ENCODE peak calls at places on chromosomes 13 and 19, in ten cellular contexts. One of them, this sample, is unnamed.
A peak's percentile ranks its signal among the peaks of the same experiment; 100 is the strongest.

GRCh38 chr19:6481541-6482342 is at the start of gene DENND1C:
- DNase-seq in omental fat pad: no peak
- DNase-seq in naive thymus-derived CD4-positive, alpha-beta T cell: peak; percentile 52
- DNase-seq in NCI-H1105: no peak
- DNase-seq in left ventricle myocardium inferior: no peak
- DNase-seq in epithelial cell of esophagus: no peak
- DNase-seq in AG09319: no peak
- DNase-seq in psoas muscle: no peak
- DNase-seq in HuH-7: peak; percentile 62
- DNase-seq in CD4-positive, alpha-beta memory T cell: peak; percentile 59
- DNase-seq in this sample: no peak

GRCh38 chr19:18776288-18776594 is 14.9 kb downstream of the COMP start:
- DNase-seq in naive thymus-derived CD4-positive, alpha-beta T cell: no peak
- DNase-seq in epithelial cell of esophagus: peak; percentile 36
- DNase-seq in NCI-H1105: no peak
- DNase-seq in CD4-positive, alpha-beta memory T cell: no peak
- DNase-seq in psoas muscle: no peak
- DNase-seq in omental fat pad: no peak
- DNase-seq in left ventricle myocardium inferior: no peak
- DNase-seq in AG09319: no peak
- DNase-seq in HuH-7: no peak
- DNase-seq in this sample: no peak

GRCh38 chr19:1172353-1173159 is 1.5 kb downstream of the SBNO2 start:
- DNase-seq in omental fat pad: no peak
- DNase-seq in NCI-H1105: no peak
- DNase-seq in left ventricle myocardium inferior: no peak
- DNase-seq in CD4-positive, alpha-beta memory T cell: no peak
- DNase-seq in epithelial cell of esophagus: peak; percentile 64
- DNase-seq in naive thymus-derived CD4-positive, alpha-beta T cell: no peak
- DNase-seq in AG09319: no peak
- DNase-seq in HuH-7: no peak
- DNase-seq in psoas muscle: peak; percentile 85
- DNase-seq in this sample: peak; percentile 84

GRCh38 chr13:29713841-29714240 is 118.4 kb upstream of the SLC7A1 start:
- DNase-seq in AG09319: no peak
- DNase-seq in psoas muscle: no peak
- DNase-seq in omental fat pad: no peak
- DNase-seq in HuH-7: no peak
- DNase-seq in naive thymus-derived CD4-positive, alpha-beta T cell: no peak
- DNase-seq in epithelial cell of esophagus: peak; percentile 20
- DNase-seq in left ventricle myocardium inferior: no peak
- DNase-seq in NCI-H1105: no peak
- DNase-seq in CD4-positive, alpha-beta memory T cell: no peak
- DNase-seq in this sample: no peak

GRCh38 chr19:15124572-15125231 is 17.5 kb downstream of the SYDE1 start:
- DNase-seq in left ventricle myocardium inferior: no peak
- DNase-seq in psoas muscle: peak; percentile 61
- DNase-seq in CD4-positive, alpha-beta memory T cell: peak; percentile 10
- DNase-seq in NCI-H1105: no peak
- DNase-seq in epithelial cell of esophagus: peak; percentile 36
- DNase-seq in AG09319: no peak
- DNase-seq in omental fat pad: no peak
- DNase-seq in naive thymus-derived CD4-positive, alpha-beta T cell: peak; percentile 29
- DNase-seq in HuH-7: no peak
- DNase-seq in this sample: peak; percentile 15

GRCh38 chr19:21158523-21159135 is 16.8 kb downstream of the ZNF431 start:
- DNase-seq in CD4-positive, alpha-beta memory T cell: no peak
- DNase-seq in left ventricle myocardium inferior: no peak
- DNase-seq in NCI-H1105: no peak
- DNase-seq in HuH-7: no peak
- DNase-seq in omental fat pad: no peak
- DNase-seq in naive thymus-derived CD4-positive, alpha-beta T cell: no peak
- DNase-seq in epithelial cell of esophagus: peak; percentile 51
- DNase-seq in psoas muscle: no peak
- DNase-seq in AG09319: no peak
- DNase-seq in this sample: no peak

GRCh38 chr13:73939071-73939380 is 195.2 kb downstream of the KLF12 start:
- DNase-seq in omental fat pad: no peak
- DNase-seq in psoas muscle: no peak
- DNase-seq in naive thymus-derived CD4-positive, alpha-beta T cell: no peak
- DNase-seq in AG09319: no peak
- DNase-seq in CD4-positive, alpha-beta memory T cell: no peak
- DNase-seq in left ventricle myocardium inferior: no peak
- DNase-seq in HuH-7: no peak
- DNase-seq in NCI-H1105: no peak
- DNase-seq in epithelial cell of esophagus: peak; percentile 29
- DNase-seq in this sample: no peak

GRCh38 chr13:38566526-38566925 is 120.4 kb upstream of the FREM2 start:
- DNase-seq in omental fat pad: no peak
- DNase-seq in HuH-7: no peak
- DNase-seq in epithelial cell of esophagus: no peak
- DNase-seq in AG09319: no peak
- DNase-seq in naive thymus-derived CD4-positive, alpha-beta T cell: no peak
- DNase-seq in CD4-positive, alpha-beta memory T cell: no peak
- DNase-seq in NCI-H1105: peak; percentile 76
- DNase-seq in left ventricle myocardium inferior: no peak
- DNase-seq in psoas muscle: no peak
- DNase-seq in this sample: no peak

GRCh38 chr19:55244004-55244680 is 14.7 kb downstream of the PPP6R1 start:
- DNase-seq in epithelial cell of esophagus: no peak
- DNase-seq in NCI-H1105: no peak
- DNase-seq in CD4-positive, alpha-beta memory T cell: no peak
- DNase-seq in AG09319: no peak
- DNase-seq in left ventricle myocardium inferior: no peak
- DNase-seq in HuH-7: no peak
- DNase-seq in naive thymus-derived CD4-positive, alpha-beta T cell: no peak
- DNase-seq in psoas muscle: peak; percentile 15
- DNase-seq in omental fat pad: no peak
- DNase-seq in this sample: no peak

GRCh38 chr19:56839665-56840451 is 668 bp downstream of the PEG3 start:
- DNase-seq in left ventricle myocardium inferior: peak; percentile 93
- DNase-seq in NCI-H1105: no peak
- DNase-seq in epithelial cell of esophagus: peak; percentile 9
- DNase-seq in AG09319: peak; percentile 18
- DNase-seq in naive thymus-derived CD4-positive, alpha-beta T cell: no peak
- DNase-seq in omental fat pad: peak; percentile 66
- DNase-seq in HuH-7: no peak
- DNase-seq in psoas muscle: peak; percentile 93
- DNase-seq in CD4-positive, alpha-beta memory T cell: no peak
- DNase-seq in this sample: no peak

This sample was measured in prostate gland.